ENCODE peak calls at places on chromosomes 3 and 15, in nine cellular contexts. One of them, this sample, is unnamed.
A peak's percentile ranks its signal among the peaks of the same experiment; 100 is the strongest.

GRCh38 chr3:195809796-195810454 is 1.8 kb downstream of the MUC4 start:
- DNase-seq in H1: no peak
- DNase-seq in heart right ventricle: no peak
- DNase-seq in NCI-H460: no peak
- DNase-seq in activated CD4-positive, alpha-beta T cell treated with anti-CD3 and anti-CD28 coated beads, Interleukin-2, amount 50 U/mL, for 1 hour: no peak
- DNase-seq in osteocyte: no peak
- DNase-seq in tibial artery: no peak
- DNase-seq in AG08396: no peak
- DNase-seq in C1 segment of cervical spinal cord: no peak
- DNase-seq in this sample: no peak

GRCh38 chr3:27671101-27671500 is 51.0 kb downstream of the EOMES start:
- DNase-seq in AG08396: no peak
- DNase-seq in NCI-H460: no peak
- DNase-seq in H1: no peak
- DNase-seq in osteocyte: no peak
- DNase-seq in tibial artery: no peak
- DNase-seq in C1 segment of cervical spinal cord: no peak
- DNase-seq in activated CD4-positive, alpha-beta T cell treated with anti-CD3 and anti-CD28 coated beads, Interleukin-2, amount 50 U/mL, for 1 hour: no peak
- DNase-seq in heart right ventricle: no peak
- DNase-seq in this sample: no peak

GRCh38 chr3:131350506-131350905 is 31.1 kb upstream of the NUDT16 start:
- DNase-seq in AG08396: no peak
- DNase-seq in heart right ventricle: no peak
- DNase-seq in tibial artery: no peak
- DNase-seq in activated CD4-positive, alpha-beta T cell treated with anti-CD3 and anti-CD28 coated beads, Interleukin-2, amount 50 U/mL, for 1 hour: no peak
- DNase-seq in C1 segment of cervical spinal cord: no peak
- DNase-seq in NCI-H460: peak; percentile 34
- DNase-seq in H1: no peak
- DNase-seq in osteocyte: no peak
- DNase-seq in this sample: no peak

GRCh38 chr3:50171540-50172301 is 16.6 kb downstream of the SEMA3F start:
- DNase-seq in C1 segment of cervical spinal cord: no peak
- DNase-seq in tibial artery: no peak
- DNase-seq in osteocyte: no peak
- DNase-seq in H1: no peak
- DNase-seq in activated CD4-positive, alpha-beta T cell treated with anti-CD3 and anti-CD28 coated beads, Interleukin-2, amount 50 U/mL, for 1 hour: no peak
- DNase-seq in heart right ventricle: no peak
- DNase-seq in NCI-H460: no peak
- DNase-seq in AG08396: no peak
- DNase-seq in this sample: no peak

GRCh38 chr15:74202461-74203401 is at the start of gene STRA6:
- DNase-seq in osteocyte: no peak
- DNase-seq in tibial artery: no peak
- DNase-seq in activated CD4-positive, alpha-beta T cell treated with anti-CD3 and anti-CD28 coated beads, Interleukin-2, amount 50 U/mL, for 1 hour: no peak
- DNase-seq in heart right ventricle: no peak
- DNase-seq in H1: peak; percentile 93
- DNase-seq in NCI-H460: no peak
- DNase-seq in C1 segment of cervical spinal cord: no peak
- DNase-seq in AG08396: no peak
- DNase-seq in this sample: no peak

GRCh38 chr3:51985971-51986947 is 2.9 kb downstream of the ACY1 start:
- DNase-seq in AG08396: no peak
- DNase-seq in tibial artery: no peak
- DNase-seq in H1: no peak
- DNase-seq in NCI-H460: no peak
- DNase-seq in heart right ventricle: no peak
- DNase-seq in C1 segment of cervical spinal cord: no peak
- DNase-seq in activated CD4-positive, alpha-beta T cell treated with anti-CD3 and anti-CD28 coated beads, Interleukin-2, amount 50 U/mL, for 1 hour: no peak
- DNase-seq in osteocyte: no peak
- DNase-seq in this sample: no peak

GRCh38 chr3:123759311-123759710 is 124.8 kb downstream of the MYLK start:
- DNase-seq in activated CD4-positive, alpha-beta T cell treated with anti-CD3 and anti-CD28 coated beads, Interleukin-2, amount 50 U/mL, for 1 hour: no peak
- DNase-seq in tibial artery: no peak
- DNase-seq in osteocyte: peak; percentile 38
- DNase-seq in C1 segment of cervical spinal cord: no peak
- DNase-seq in NCI-H460: no peak
- DNase-seq in AG08396: no peak
- DNase-seq in H1: no peak
- DNase-seq in heart right ventricle: no peak
- DNase-seq in this sample: no peak

GRCh38 chr15:60374628-60375081 is 23.1 kb downstream of the ANXA2 start:
- DNase-seq in AG08396: peak; percentile 74
- DNase-seq in activated CD4-positive, alpha-beta T cell treated with anti-CD3 and anti-CD28 coated beads, Interleukin-2, amount 50 U/mL, for 1 hour: no peak
- DNase-seq in tibial artery: peak; percentile 60
- DNase-seq in osteocyte: peak; percentile 93
- DNase-seq in C1 segment of cervical spinal cord: peak; percentile 17
- DNase-seq in NCI-H460: peak; percentile 97
- DNase-seq in heart right ventricle: no peak
- DNase-seq in H1: no peak
- DNase-seq in this sample: peak; percentile 56

GRCh38 chr15:76994971-76995945 is at the start of gene PSTPIP1:
- DNase-seq in heart right ventricle: peak; percentile 50
- DNase-seq in H1: no peak
- DNase-seq in C1 segment of cervical spinal cord: peak; percentile 64
- DNase-seq in activated CD4-positive, alpha-beta T cell treated with anti-CD3 and anti-CD28 coated beads, Interleukin-2, amount 50 U/mL, for 1 hour: peak; percentile 66
- DNase-seq in NCI-H460: no peak
- DNase-seq in tibial artery: no peak
- DNase-seq in osteocyte: no peak
- DNase-seq in AG08396: peak; percentile 65
- DNase-seq in this sample: no peak

GRCh38 chr3:113948015-113948917 is 453 bp downstream of the ZDHHC23 start:
- DNase-seq in activated CD4-positive, alpha-beta T cell treated with anti-CD3 and anti-CD28 coated beads, Interleukin-2, amount 50 U/mL, for 1 hour: peak; percentile 13
- DNase-seq in H1: peak; percentile 29
- DNase-seq in NCI-H460: no peak
- DNase-seq in osteocyte: no peak
- DNase-seq in tibial artery: no peak
- DNase-seq in C1 segment of cervical spinal cord: no peak
- DNase-seq in heart right ventricle: peak; percentile 27
- DNase-seq in AG08396: no peak
- DNase-seq in this sample: no peak

GRCh38 chr3:23831517-23832394 is 26.0 kb downstream of the UBE2E1 start:
- DNase-seq in heart right ventricle: no peak
- DNase-seq in activated CD4-positive, alpha-beta T cell treated with anti-CD3 and anti-CD28 coated beads, Interleukin-2, amount 50 U/mL, for 1 hour: no peak
- DNase-seq in H1: no peak
- DNase-seq in tibial artery: no peak
- DNase-seq in NCI-H460: no peak
- DNase-seq in C1 segment of cervical spinal cord: no peak
- DNase-seq in osteocyte: no peak
- DNase-seq in AG08396: no peak
- DNase-seq in this sample: no peak

GRCh38 chr3:147404800-147405551 is 1.4 kb downstream of the ZIC4 start:
- DNase-seq in osteocyte: no peak
- DNase-seq in H1: no peak
- DNase-seq in NCI-H460: no peak
- DNase-seq in activated CD4-positive, alpha-beta T cell treated with anti-CD3 and anti-CD28 coated beads, Interleukin-2, amount 50 U/mL, for 1 hour: no peak
- DNase-seq in C1 segment of cervical spinal cord: no peak
- DNase-seq in tibial artery: no peak
- DNase-seq in AG08396: no peak
- DNase-seq in heart right ventricle: no peak
- DNase-seq in this sample: no peak

GRCh38 chr3:76554717-76555116 is 485.2 kb upstream of the ROBO2 start:
- DNase-seq in H1: no peak
- DNase-seq in NCI-H460: no peak
- DNase-seq in osteocyte: no peak
- DNase-seq in activated CD4-positive, alpha-beta T cell treated with anti-CD3 and anti-CD28 coated beads, Interleukin-2, amount 50 U/mL, for 1 hour: no peak
- DNase-seq in AG08396: peak; percentile 4
- DNase-seq in C1 segment of cervical spinal cord: no peak
- DNase-seq in tibial artery: peak; percentile 60
- DNase-seq in heart right ventricle: no peak
- DNase-seq in this sample: no peak

GRCh38 chr3:158765518-158766205 is 33.4 kb upstream of the RARRES1 start:
- DNase-seq in heart right ventricle: no peak
- DNase-seq in osteocyte: no peak
- DNase-seq in C1 segment of cervical spinal cord: no peak
- DNase-seq in tibial artery: no peak
- DNase-seq in AG08396: no peak
- DNase-seq in activated CD4-positive, alpha-beta T cell treated with anti-CD3 and anti-CD28 coated beads, Interleukin-2, amount 50 U/mL, for 1 hour: no peak
- DNase-seq in H1: no peak
- DNase-seq in NCI-H460: no peak
- DNase-seq in this sample: no peak

GRCh38 chr3:33993631-33994030 is 195.2 kb downstream of the PDCD6IP start:
- DNase-seq in osteocyte: no peak
- DNase-seq in AG08396: no peak
- DNase-seq in tibial artery: no peak
- DNase-seq in heart right ventricle: no peak
- DNase-seq in NCI-H460: no peak
- DNase-seq in activated CD4-positive, alpha-beta T cell treated with anti-CD3 and anti-CD28 coated beads, Interleukin-2, amount 50 U/mL, for 1 hour: no peak
- DNase-seq in C1 segment of cervical spinal cord: no peak
- DNase-seq in H1: no peak
- DNase-seq in this sample: no peak

GRCh38 chr3:129616713-129617112 is 10.2 kb upstream of the PLXND1 start:
- DNase-seq in NCI-H460: no peak
- DNase-seq in tibial artery: peak; percentile 75
- DNase-seq in H1: no peak
- DNase-seq in activated CD4-positive, alpha-beta T cell treated with anti-CD3 and anti-CD28 coated beads, Interleukin-2, amount 50 U/mL, for 1 hour: no peak
- DNase-seq in AG08396: peak; percentile 64
- DNase-seq in C1 segment of cervical spinal cord: no peak
- DNase-seq in heart right ventricle: peak; percentile 22
- DNase-seq in osteocyte: no peak
- DNase-seq in this sample: no peak

GRCh38 chr3:115922681-115923347 is 299.5 kb downstream of the GAP43 start:
- DNase-seq in H1: peak; percentile 17
- DNase-seq in AG08396: peak; percentile 28
- DNase-seq in tibial artery: no peak
- DNase-seq in heart right ventricle: no peak
- DNase-seq in osteocyte: no peak
- DNase-seq in NCI-H460: no peak
- DNase-seq in activated CD4-positive, alpha-beta T cell treated with anti-CD3 and anti-CD28 coated beads, Interleukin-2, amount 50 U/mL, for 1 hour: no peak
- DNase-seq in C1 segment of cervical spinal cord: no peak
- DNase-seq in this sample: peak; percentile 50

GRCh38 chr3:63450634-63451363 is 172.7 kb downstream of the SYNPR start:
- DNase-seq in C1 segment of cervical spinal cord: no peak
- DNase-seq in osteocyte: no peak
- DNase-seq in activated CD4-positive, alpha-beta T cell treated with anti-CD3 and anti-CD28 coated beads, Interleukin-2, amount 50 U/mL, for 1 hour: no peak
- DNase-seq in heart right ventricle: no peak
- DNase-seq in NCI-H460: no peak
- DNase-seq in AG08396: no peak
- DNase-seq in H1: no peak
- DNase-seq in tibial artery: no peak
- DNase-seq in this sample: no peak

GRCh38 chr3:117473981-117474563 is 764.5 kb downstream of the TUSC7 start:
- DNase-seq in C1 segment of cervical spinal cord: no peak
- DNase-seq in H1: no peak
- DNase-seq in activated CD4-positive, alpha-beta T cell treated with anti-CD3 and anti-CD28 coated beads, Interleukin-2, amount 50 U/mL, for 1 hour: no peak
- DNase-seq in NCI-H460: no peak
- DNase-seq in heart right ventricle: no peak
- DNase-seq in AG08396: no peak
- DNase-seq in osteocyte: no peak
- DNase-seq in tibial artery: no peak
- DNase-seq in this sample: no peak

GRCh38 chr3:33218446-33219174 is at the start of gene SUSD5:
- DNase-seq in heart right ventricle: peak; percentile 24
- DNase-seq in osteocyte: peak; percentile 85
- DNase-seq in tibial artery: no peak
- DNase-seq in C1 segment of cervical spinal cord: no peak
- DNase-seq in AG08396: peak; percentile 61
- DNase-seq in activated CD4-positive, alpha-beta T cell treated with anti-CD3 and anti-CD28 coated beads, Interleukin-2, amount 50 U/mL, for 1 hour: no peak
- DNase-seq in NCI-H460: peak; percentile 21
- DNase-seq in H1: peak; percentile 15
- DNase-seq in this sample: no peak

GRCh38 chr15:68301300-68301699 is 23.8 kb downstream of the FEM1B start:
- DNase-seq in C1 segment of cervical spinal cord: no peak
- DNase-seq in tibial artery: no peak
- DNase-seq in AG08396: no peak
- DNase-seq in activated CD4-positive, alpha-beta T cell treated with anti-CD3 and anti-CD28 coated beads, Interleukin-2, amount 50 U/mL, for 1 hour: no peak
- DNase-seq in NCI-H460: no peak
- DNase-seq in heart right ventricle: no peak
- DNase-seq in osteocyte: no peak
- DNase-seq in H1: no peak
- DNase-seq in this sample: no peak

GRCh38 chr15:79643393-79643792 is 211.3 kb downstream of the MINAR1 start:
- DNase-seq in AG08396: no peak
- DNase-seq in C1 segment of cervical spinal cord: no peak
- DNase-seq in osteocyte: no peak
- DNase-seq in tibial artery: no peak
- DNase-seq in H1: no peak
- DNase-seq in activated CD4-positive, alpha-beta T cell treated with anti-CD3 and anti-CD28 coated beads, Interleukin-2, amount 50 U/mL, for 1 hour: no peak
- DNase-seq in NCI-H460: no peak
- DNase-seq in heart right ventricle: no peak
- DNase-seq in this sample: no peak

GRCh38 chr3:128052831-128053419 is 688 bp downstream of the SEC61A1 start:
- DNase-seq in activated CD4-positive, alpha-beta T cell treated with anti-CD3 and anti-CD28 coated beads, Interleukin-2, amount 50 U/mL, for 1 hour: no peak
- DNase-seq in heart right ventricle: no peak
- DNase-seq in AG08396: no peak
- DNase-seq in NCI-H460: no peak
- DNase-seq in osteocyte: peak; percentile 10
- DNase-seq in H1: no peak
- DNase-seq in C1 segment of cervical spinal cord: no peak
- DNase-seq in tibial artery: no peak
- DNase-seq in this sample: peak; percentile 70